ENCODE peak calls at places on chromosomes 4 and X, in nine cellular contexts. One of them, this sample, is unnamed.
A peak's percentile ranks its signal among the peaks of the same experiment; 100 is the strongest.

GRCh38 chr4:172736046-172736445 is 432.6 kb upstream of the GALNT7 start:
- DNase-seq in skeletal muscle cell: no peak
- DNase-seq in NCI-H2029: no peak
- DNase-seq in aorta: no peak
- DNase-seq in central memory CD4-positive, alpha-beta T cell: no peak
- DNase-seq in H7: no peak
- DNase-seq in AG04449: no peak
- DNase-seq in hypothalamus: no peak
- DNase-seq in upper lobe of left lung: no peak
- DNase-seq in this sample: no peak

GRCh38 chrX:130109429-130110378 is 593 bp downstream of the ELF4 start:
- DNase-seq in skeletal muscle cell: no peak
- DNase-seq in NCI-H2029: no peak
- DNase-seq in aorta: no peak
- DNase-seq in central memory CD4-positive, alpha-beta T cell: no peak
- DNase-seq in H7: peak; percentile 85
- DNase-seq in AG04449: no peak
- DNase-seq in hypothalamus: no peak
- DNase-seq in upper lobe of left lung: no peak
- DNase-seq in this sample: no peak

GRCh38 chr4:25813705-25814104 is 49.1 kb downstream of the SEL1L3 start:
- DNase-seq in skeletal muscle cell: peak; percentile 66
- DNase-seq in NCI-H2029: peak; percentile 46
- DNase-seq in aorta: no peak
- DNase-seq in central memory CD4-positive, alpha-beta T cell: no peak
- DNase-seq in H7: no peak
- DNase-seq in AG04449: peak; percentile 57
- DNase-seq in hypothalamus: no peak
- DNase-seq in upper lobe of left lung: peak; percentile 68
- DNase-seq in this sample: no peak

GRCh38 chrX:41265615-41266014 is 68.3 kb upstream of the DDX3X start:
- DNase-seq in skeletal muscle cell: no peak
- DNase-seq in NCI-H2029: no peak
- DNase-seq in aorta: peak; percentile 68
- DNase-seq in central memory CD4-positive, alpha-beta T cell: peak; percentile 50
- DNase-seq in H7: no peak
- DNase-seq in AG04449: no peak
- DNase-seq in hypothalamus: no peak
- DNase-seq in upper lobe of left lung: peak; percentile 31
- DNase-seq in this sample: no peak

GRCh38 chrX:15160558-15160957 is 109.3 kb downstream of the ASB9 start:
- DNase-seq in skeletal muscle cell: no peak
- DNase-seq in NCI-H2029: no peak
- DNase-seq in aorta: no peak
- DNase-seq in central memory CD4-positive, alpha-beta T cell: no peak
- DNase-seq in H7: no peak
- DNase-seq in AG04449: no peak
- DNase-seq in hypothalamus: no peak
- DNase-seq in upper lobe of left lung: no peak
- DNase-seq in this sample: no peak

GRCh38 chrX:10749113-10749512 is 128.7 kb upstream of the MID1 start:
- DNase-seq in skeletal muscle cell: no peak
- DNase-seq in NCI-H2029: no peak
- DNase-seq in aorta: no peak
- DNase-seq in central memory CD4-positive, alpha-beta T cell: no peak
- DNase-seq in H7: no peak
- DNase-seq in AG04449: no peak
- DNase-seq in hypothalamus: no peak
- DNase-seq in upper lobe of left lung: no peak
- DNase-seq in this sample: no peak

GRCh38 chr4:149008415-149009025 is 566.3 kb upstream of the NR3C2 start:
- DNase-seq in skeletal muscle cell: no peak
- DNase-seq in NCI-H2029: no peak
- DNase-seq in aorta: no peak
- DNase-seq in central memory CD4-positive, alpha-beta T cell: no peak
- DNase-seq in H7: no peak
- DNase-seq in AG04449: no peak
- DNase-seq in hypothalamus: no peak
- DNase-seq in upper lobe of left lung: no peak
- DNase-seq in this sample: no peak

GRCh38 chr4:10878861-10879260 is 194.3 kb upstream of the CLNK start:
- DNase-seq in skeletal muscle cell: no peak
- DNase-seq in NCI-H2029: no peak
- DNase-seq in aorta: no peak
- DNase-seq in central memory CD4-positive, alpha-beta T cell: no peak
- DNase-seq in H7: no peak
- DNase-seq in AG04449: no peak
- DNase-seq in hypothalamus: no peak
- DNase-seq in upper lobe of left lung: no peak
- DNase-seq in this sample: no peak

GRCh38 chrX:123899701-123900100 is 39.8 kb downstream of the XIAP start:
- DNase-seq in skeletal muscle cell: no peak
- DNase-seq in NCI-H2029: no peak
- DNase-seq in aorta: no peak
- DNase-seq in central memory CD4-positive, alpha-beta T cell: no peak
- DNase-seq in H7: no peak
- DNase-seq in AG04449: no peak
- DNase-seq in hypothalamus: no peak
- DNase-seq in upper lobe of left lung: no peak
- DNase-seq in this sample: no peak

GRCh38 chrX:38959736-38960534 is 158.7 kb downstream of the MID1IP1 start:
- DNase-seq in skeletal muscle cell: no peak
- DNase-seq in NCI-H2029: no peak
- DNase-seq in aorta: no peak
- DNase-seq in central memory CD4-positive, alpha-beta T cell: no peak
- DNase-seq in H7: no peak
- DNase-seq in AG04449: no peak
- DNase-seq in hypothalamus: no peak
- DNase-seq in upper lobe of left lung: no peak
- DNase-seq in this sample: no peak

GRCh38 chr4:142528433-142528832 is 317.7 kb downstream of the INPP4B start:
- DNase-seq in skeletal muscle cell: no peak
- DNase-seq in NCI-H2029: no peak
- DNase-seq in aorta: no peak
- DNase-seq in central memory CD4-positive, alpha-beta T cell: no peak
- DNase-seq in H7: no peak
- DNase-seq in AG04449: no peak
- DNase-seq in hypothalamus: no peak
- DNase-seq in upper lobe of left lung: no peak
- DNase-seq in this sample: no peak

GRCh38 chr4:176949022-176949421 is 156.3 kb upstream of the VEGFC start:
- DNase-seq in skeletal muscle cell: peak; percentile 52
- DNase-seq in NCI-H2029: no peak
- DNase-seq in aorta: no peak
- DNase-seq in central memory CD4-positive, alpha-beta T cell: no peak
- DNase-seq in H7: no peak
- DNase-seq in AG04449: no peak
- DNase-seq in hypothalamus: no peak
- DNase-seq in upper lobe of left lung: peak; percentile 25
- DNase-seq in this sample: no peak

GRCh38 chr4:83212041-83212851 is 72.4 kb downstream of the COQ2 start:
- DNase-seq in skeletal muscle cell: no peak
- DNase-seq in NCI-H2029: peak; percentile 65
- DNase-seq in aorta: no peak
- DNase-seq in central memory CD4-positive, alpha-beta T cell: peak; percentile 89
- DNase-seq in H7: no peak
- DNase-seq in AG04449: no peak
- DNase-seq in hypothalamus: no peak
- DNase-seq in upper lobe of left lung: peak; percentile 44
- DNase-seq in this sample: no peak

GRCh38 chrX:131985526-131986049 is 37.5 kb upstream of the STK26 start:
- DNase-seq in skeletal muscle cell: no peak
- DNase-seq in NCI-H2029: no peak
- DNase-seq in aorta: no peak
- DNase-seq in central memory CD4-positive, alpha-beta T cell: peak; percentile 2
- DNase-seq in H7: peak; percentile 9
- DNase-seq in AG04449: no peak
- DNase-seq in hypothalamus: no peak
- DNase-seq in upper lobe of left lung: no peak
- DNase-seq in this sample: no peak

GRCh38 chr4:71830-72229 is 18.7 kb downstream of the ZNF595 start:
- DNase-seq in skeletal muscle cell: no peak
- DNase-seq in NCI-H2029: no peak
- DNase-seq in aorta: no peak
- DNase-seq in central memory CD4-positive, alpha-beta T cell: no peak
- DNase-seq in H7: no peak
- DNase-seq in AG04449: no peak
- DNase-seq in hypothalamus: no peak
- DNase-seq in upper lobe of left lung: no peak
- DNase-seq in this sample: no peak

GRCh38 chrX:1658083-1658463 is 43.2 kb downstream of the ASMT start:
- DNase-seq in skeletal muscle cell: no peak
- DNase-seq in NCI-H2029: no peak
- DNase-seq in aorta: no peak
- DNase-seq in central memory CD4-positive, alpha-beta T cell: no peak
- DNase-seq in H7: no peak
- DNase-seq in AG04449: no peak
- DNase-seq in hypothalamus: no peak
- DNase-seq in upper lobe of left lung: no peak
- DNase-seq in this sample: no peak

GRCh38 chr4:37733230-37733904 is 47.2 kb upstream of the RELL1 start:
- DNase-seq in skeletal muscle cell: no peak
- DNase-seq in NCI-H2029: no peak
- DNase-seq in aorta: no peak
- DNase-seq in central memory CD4-positive, alpha-beta T cell: no peak
- DNase-seq in H7: no peak
- DNase-seq in AG04449: no peak
- DNase-seq in hypothalamus: no peak
- DNase-seq in upper lobe of left lung: no peak
- DNase-seq in this sample: no peak

GRCh38 chrX:10597871-10598270 is 22.5 kb downstream of the MID1 start:
- DNase-seq in skeletal muscle cell: no peak
- DNase-seq in NCI-H2029: no peak
- DNase-seq in aorta: no peak
- DNase-seq in central memory CD4-positive, alpha-beta T cell: no peak
- DNase-seq in H7: peak; percentile 48
- DNase-seq in AG04449: no peak
- DNase-seq in hypothalamus: no peak
- DNase-seq in upper lobe of left lung: no peak
- DNase-seq in this sample: no peak

GRCh38 chr4:170581322-170581721 is 491.6 kb upstream of the AADAT start:
- DNase-seq in skeletal muscle cell: no peak
- DNase-seq in NCI-H2029: no peak
- DNase-seq in aorta: no peak
- DNase-seq in central memory CD4-positive, alpha-beta T cell: no peak
- DNase-seq in H7: no peak
- DNase-seq in AG04449: no peak
- DNase-seq in hypothalamus: no peak
- DNase-seq in upper lobe of left lung: no peak
- DNase-seq in this sample: no peak

GRCh38 chr4:179465131-179465797 is 2023.0 kb upstream of the AGA start:
- DNase-seq in skeletal muscle cell: no peak
- DNase-seq in NCI-H2029: no peak
- DNase-seq in aorta: no peak
- DNase-seq in central memory CD4-positive, alpha-beta T cell: no peak
- DNase-seq in H7: peak; percentile 4
- DNase-seq in AG04449: no peak
- DNase-seq in hypothalamus: no peak
- DNase-seq in upper lobe of left lung: no peak
- DNase-seq in this sample: no peak

GRCh38 chr4:2416564-2417195 is 1.8 kb downstream of the ZFYVE28 start:
- DNase-seq in skeletal muscle cell: no peak
- DNase-seq in NCI-H2029: no peak
- DNase-seq in aorta: no peak
- DNase-seq in central memory CD4-positive, alpha-beta T cell: no peak
- DNase-seq in H7: peak; percentile 86
- DNase-seq in AG04449: no peak
- DNase-seq in hypothalamus: no peak
- DNase-seq in upper lobe of left lung: no peak
- DNase-seq in this sample: no peak

GRCh38 chrX:49209434-49210251 is 9.7 kb upstream of the SYP start:
- DNase-seq in skeletal muscle cell: no peak
- DNase-seq in NCI-H2029: no peak
- DNase-seq in aorta: no peak
- DNase-seq in central memory CD4-positive, alpha-beta T cell: no peak
- DNase-seq in H7: peak; percentile 82
- DNase-seq in AG04449: no peak
- DNase-seq in hypothalamus: no peak
- DNase-seq in upper lobe of left lung: no peak
- DNase-seq in this sample: no peak

GRCh38 chrX:153449306-153450113 is 3.7 kb upstream of the TREX2 start:
- DNase-seq in skeletal muscle cell: no peak
- DNase-seq in NCI-H2029: no peak
- DNase-seq in aorta: no peak
- DNase-seq in central memory CD4-positive, alpha-beta T cell: no peak
- DNase-seq in H7: peak; percentile 43
- DNase-seq in AG04449: no peak
- DNase-seq in hypothalamus: no peak
- DNase-seq in upper lobe of left lung: no peak
- DNase-seq in this sample: no peak

This sample was measured in NCI-H1930.